ENCODE peak calls at places on chromosomes 1 and 21, in ten cellular contexts. H is A673; T is body of pancreas; U is psoas muscle; F is PC-3; J is endodermal cell; P is tibial nerve; L is aorta; R is adrenal gland; Q is CD8-positive, alpha-beta memory T cell. W is an unnamed sample. For H3K4me1, the result is how much of the 10 kb centered on the place peaks cover.

GRCh38 chr1:109201123-109201703 is 12.5 kb upstream of the SARS1 start:
- DNase-seq in H (peak), T (peak), U (peak), F (peak), J (peak), P (no peak), L (no peak), R (peak), Q (no peak), W (peak)

GRCh38 chr1:232509570-232509969 is 120.4 kb downstream of the SIPA1L2 start:
- DNase-seq in H (no peak), T (no peak), U (no peak), F (no peak), J (no peak), P (no peak), L (no peak), R (no peak), Q (no peak), W (peak)

GRCh38 chr1:117098287-117098890 is 23.2 kb downstream of the TRIM45 start:
- DNase-seq in H (no peak), T (no peak), U (no peak), F (no peak), J (no peak), P (no peak), L (no peak), R (no peak), Q (no peak), W (no peak)

GRCh38 chr1:220878223-220879081 is 791 bp upstream of the HLX start:
- DNase-seq in H (no peak), T (peak), U (peak), F (no peak), J (peak), P (no peak), L (no peak), R (peak), Q (no peak), W (no peak)

GRCh38 chr1:30477588-30477987 is 245.8 kb downstream of the MATN1 start:
- DNase-seq in H (no peak), T (no peak), U (no peak), F (no peak), J (no peak), P (no peak), L (peak), R (no peak), Q (no peak), W (no peak)

GRCh38 chr1:234692961-234693360 is 83.0 kb upstream of the IRF2BP2 start:
- DNase-seq in H (no peak), T (no peak), U (no peak), F (no peak), J (no peak), P (no peak), L (no peak), R (no peak), Q (no peak), W (no peak)

GRCh38 chr1:229836324-229836723 is 210.3 kb downstream of the URB2 start:
- DNase-seq in H (no peak), T (no peak), U (no peak), F (no peak), J (no peak), P (no peak), L (no peak), R (no peak), Q (no peak), W (no peak)

GRCh38 chr1:39268906-39269305 is 64.4 kb downstream of the MACF1 start:
- DNase-seq in H (no peak), T (no peak), U (no peak), F (no peak), J (peak), P (no peak), L (no peak), R (no peak), Q (no peak), W (no peak)

GRCh38 chr21:34889287-34889536 is 159.9 kb downstream of the RUNX1 start:
- DNase-seq in H (peak), T (peak), U (peak), F (peak), J (peak), P (no peak), L (peak), R (peak), Q (no peak), W (peak)

GRCh38 chr1:109502368-109502851 is 7.1 kb downstream of the AMIGO1 start:
- DNase-seq in H (no peak), T (no peak), U (no peak), F (no peak), J (no peak), P (no peak), L (no peak), R (no peak), Q (peak), W (no peak)

GRCh38 chr1:236741757-236742156 is 53.3 kb upstream of the MTR start:
- DNase-seq in H (no peak), T (no peak), U (no peak), F (no peak), J (no peak), P (no peak), L (no peak), R (no peak), Q (no peak), W (no peak)

GRCh38 chr1:15994590-15995351 is 9.3 kb upstream of the SRARP start:
- DNase-seq in H (peak), T (peak), U (peak), F (peak), J (peak), P (no peak), L (peak), R (peak), Q (peak), W (peak)

GRCh38 chr21:29640233-29640554 is 299.6 kb downstream of the GRIK1 start:
- DNase-seq in H (no peak), T (no peak), U (no peak), F (no peak), J (no peak), P (no peak), L (no peak), R (no peak), Q (no peak), W (no peak)

GRCh38 chr1:204454476-204454875 is 40.1 kb downstream of the PIK3C2B start:
- DNase-seq in H (no peak), T (no peak), U (no peak), F (no peak), J (no peak), P (no peak), L (no peak), R (no peak), Q (no peak), W (no peak)

GRCh38 chr1:47764461-47765046 is 232.6 kb downstream of the TRABD2B start:
- DNase-seq in H (no peak), T (no peak), U (no peak), F (no peak), J (no peak), P (no peak), L (peak), R (no peak), Q (no peak), W (no peak)

GRCh38 chr1:234647758-234648157 is 37.8 kb upstream of the IRF2BP2 start:
- DNase-seq in H (no peak), T (no peak), U (no peak), F (peak), J (no peak), P (no peak), L (no peak), R (no peak), Q (no peak), W (no peak)

GRCh38 chr1:246081856-246082668 is 425.0 kb downstream of the SMYD3 start:
- DNase-seq in H (no peak), T (no peak), U (no peak), F (no peak), J (no peak), P (no peak), L (no peak), R (no peak), Q (no peak), W (no peak)

GRCh38 chr1:239785576-239785975 is 306.1 kb upstream of the FMN2 start:
- DNase-seq in H (no peak), T (no peak), U (no peak), F (no peak), J (no peak), P (no peak), L (no peak), R (no peak), Q (no peak), W (no peak)

GRCh38 chr1:68232354-68233148 is at the start of gene WLS:
- DNase-seq in H (peak), T (peak), U (peak), F (peak), J (peak), P (peak), L (peak), R (peak), Q (no peak), W (peak)

GRCh38 chr1:41500378-41500777 is 15.9 kb upstream of the EDN2 start:
- DNase-seq in H (no peak), T (peak), U (peak), F (peak), J (peak), P (no peak), L (peak), R (peak), Q (no peak), W (no peak)

GRCh38 chr21:27645285-27645684 is 678.4 kb upstream of the ADAMTS5 start:
- DNase-seq in H (no peak), T (no peak), U (no peak), F (peak), J (no peak), P (no peak), L (no peak), R (no peak), Q (no peak), W (no peak)

GRCh38 chr1:169844941-169845608 is 48.6 kb downstream of the SCYL3 start:
- DNase-seq in H (no peak), T (no peak), U (no peak), F (no peak), J (no peak), P (no peak), L (no peak), R (no peak), Q (no peak), W (no peak)

GRCh38 chr1:43537423-43538142 is 6.9 kb downstream of the PTPRF start:
- DNase-seq in H (no peak), T (peak), U (no peak), F (peak), J (no peak), P (no peak), L (peak), R (no peak), Q (no peak), W (no peak)

GRCh38 chr1:12019858-12020509 is 686 bp downstream of the MIIP start:
- DNase-seq in H (no peak), T (no peak), U (no peak), F (no peak), J (no peak), P (no peak), L (no peak), R (peak), Q (peak), W (peak)

GRCh38 chr21:44484498-44485253 is 29.4 kb downstream of the LRRC3 start:
- DNase-seq in H (no peak), T (no peak), U (no peak), F (no peak), J (no peak), P (no peak), L (no peak), R (no peak), Q (no peak), W (no peak)

GRCh38 chr1:26138974-26139558 is 19.8 kb upstream of the FAM110D start:
- DNase-seq in H (no peak), T (no peak), U (no peak), F (no peak), J (no peak), P (no peak), L (no peak), R (no peak), Q (no peak), W (no peak)

GRCh38 chr1:151809625-151810556 is 4.7 kb upstream of the LINGO4 start:
- DNase-seq in H (no peak), T (no peak), U (no peak), F (no peak), J (no peak), P (no peak), L (no peak), R (no peak), Q (no peak), W (no peak)

DNA sequence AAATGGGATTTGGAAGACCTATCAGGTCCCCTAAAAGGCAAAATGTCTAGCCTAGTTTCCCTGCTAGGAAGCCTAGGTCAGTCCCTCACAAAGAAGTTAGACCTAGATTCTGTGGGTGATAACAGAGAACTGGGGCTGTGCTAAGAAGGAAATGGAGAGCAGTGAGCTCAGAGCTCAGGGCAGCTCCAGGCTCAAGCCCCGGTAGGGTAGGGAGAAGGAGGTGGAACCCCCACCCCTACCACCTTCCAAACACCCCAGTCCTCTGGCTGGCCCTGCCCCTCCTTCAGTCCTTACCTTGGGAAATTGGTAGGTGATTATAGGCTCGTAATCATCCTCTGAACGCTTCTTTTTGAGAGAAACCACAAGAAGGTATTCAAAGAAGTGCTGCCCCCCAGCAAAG is 1.1 kb downstream of the DENND2D start:
- DNase-seq in H (no peak), T (no peak), U (no peak), F (no peak), J (no peak), P (no peak), L (no peak), R (no peak), Q (no peak), W (no peak)
- H3K4me3 ChIP-seq in H (no peak), T (no peak), U (peak), F (no peak), J (no peak), P (no peak), L (no peak), R (no peak), Q (peak), W (no peak)

GRCh38 chr1:31694910-31695300 is 8.9 kb downstream of the COL16A1 start:
- DNase-seq in H (no peak), T (no peak), U (no peak), F (no peak), J (no peak), P (no peak), L (no peak), R (no peak), Q (no peak), W (no peak)
- H3K27ac ChIP-seq in H (peak), T (no peak), U (no peak), F (no peak), J (no peak), P (peak), L (no peak), R (no peak), Q (no peak), W (no peak)

GRCh38 chr1:214071469-214071868 is 83.7 kb downstream of the PROX1 start:
- DNase-seq in H (no peak), T (no peak), U (no peak), F (no peak), J (no peak), P (no peak), L (no peak), R (no peak), Q (no peak), W (no peak)

GRCh38 chr1:214067853-214068703 is 80.3 kb downstream of the PROX1 start:
- DNase-seq in H (no peak), T (no peak), U (no peak), F (no peak), J (no peak), P (no peak), L (no peak), R (no peak), Q (no peak), W (no peak)

GRCh38 chr1:214068979-214069378 is 81.2 kb downstream of the PROX1 start:
- DNase-seq in H (no peak), T (no peak), U (no peak), F (no peak), J (no peak), P (no peak), L (no peak), R (no peak), Q (no peak), W (no peak)

DNA sequence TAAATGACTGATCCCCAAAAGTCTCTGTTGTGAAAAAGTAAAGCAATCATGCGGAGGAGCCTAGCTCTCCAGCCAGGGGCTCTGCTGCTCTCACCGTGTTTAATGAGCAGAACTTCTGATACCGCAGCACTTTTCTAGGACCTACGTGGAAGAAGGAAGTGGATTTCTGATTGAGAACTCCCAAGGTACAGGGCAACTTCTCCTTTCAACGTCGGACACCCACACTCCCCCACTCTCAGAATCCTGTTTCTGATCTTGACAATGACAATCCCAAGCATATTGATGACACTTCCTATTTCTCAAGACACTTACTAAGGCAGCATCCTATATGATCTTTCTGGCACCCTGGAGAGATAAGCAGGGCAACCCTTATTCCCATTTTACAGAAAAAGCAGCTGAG is 78.4 kb downstream of the PROX1 start:
- DNase-seq in H (no peak), T (no peak), U (no peak), F (no peak), J (no peak), P (no peak), L (no peak), R (no peak), Q (no peak), W (no peak)
- H3K4me1 ChIP-seq in H (under half), T (under half), U (under half), F (under half), J (under half), P (under half), L (under half), R (under half), Q (under half), W (under half)

GRCh38 chr1:166490437-166490784 is 323.6 kb upstream of the FAM78B start:
- DNase-seq in H (no peak), T (no peak), U (no peak), F (no peak), J (no peak), P (no peak), L (no peak), R (no peak), Q (no peak), W (no peak)
- H3K4me3 ChIP-seq in H (no peak), T (no peak), U (peak), F (no peak), J (no peak), P (no peak), L (no peak), R (no peak), Q (peak), W (no peak)

DNA sequence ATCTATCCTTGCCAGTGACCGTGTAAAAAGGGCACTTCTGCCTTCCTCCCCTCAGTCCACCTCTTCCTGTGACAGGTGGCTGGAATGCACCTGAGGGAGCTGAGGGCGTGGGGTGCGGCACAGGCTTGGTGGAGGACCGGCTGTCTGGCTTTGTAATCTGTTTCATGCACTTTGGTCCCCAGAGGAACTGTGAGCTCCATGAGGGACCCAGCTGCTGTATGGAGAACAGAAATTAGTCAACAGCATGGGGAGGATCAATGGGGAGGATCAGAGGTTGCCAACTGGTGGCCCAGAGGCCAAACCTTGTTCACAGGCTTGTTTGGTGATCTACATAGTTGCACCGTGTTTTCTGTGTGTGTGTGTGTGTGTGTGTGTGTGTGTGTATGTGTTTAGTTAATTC is 19.0 kb upstream of the LUZP1 start:
- DNase-seq in H (no peak), T (no peak), U (no peak), F (no peak), J (no peak), P (no peak), L (no peak), R (no peak), Q (no peak), W (no peak)
- H3K27ac ChIP-seq in H (no peak), T (no peak), U (no peak), F (peak), J (no peak), P (no peak), L (no peak), R (no peak), Q (no peak), W (no peak)

DNA sequence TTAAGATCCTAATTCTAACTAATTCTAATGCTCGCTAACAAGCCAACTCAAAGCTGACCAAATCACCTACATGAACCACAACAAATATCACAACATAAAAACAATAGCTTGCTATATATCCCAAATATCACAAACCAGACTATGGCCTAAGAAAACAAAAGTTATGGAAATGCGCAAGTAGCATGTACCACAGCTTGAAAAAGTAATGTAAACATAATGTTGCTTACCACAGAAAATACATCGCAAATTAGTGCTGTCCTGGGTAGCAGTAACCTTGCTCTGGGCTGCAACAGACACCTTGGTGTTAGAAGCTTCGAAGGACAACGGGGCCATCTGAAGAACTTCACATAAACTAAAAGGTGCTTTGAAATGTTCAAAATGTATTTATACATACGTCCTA is 107.4 kb upstream of the LBR start:
- DNase-seq in H (no peak), T (no peak), U (no peak), F (no peak), J (no peak), P (no peak), L (no peak), R (no peak), Q (no peak), W (no peak)
- H3K4me1 ChIP-seq in H (half or more), T (under half), U (under half), F (under half), J (under half), P (under half), L (under half), R (under half), Q (under half), W (under half)

W was measured in cardiac muscle cell.